ENCODE peak calls at places on chromosomes 1 and 21, in five cellular contexts. G is epithelial cell of esophagus; E is heart right ventricle; H is dorsolateral prefrontal cortex; Y is CD4-positive, alpha-beta T cell. O is an unnamed sample.

GRCh38 chr21:45266518-45267389 is 20.9 kb downstream of the POFUT2 start:
- DNase-seq in G (no peak), E (no peak), H (no peak), Y (peak; percentile 31), O (peak; percentile 71)

GRCh38 chr1:77282866-77283539 is 1.2 kb downstream of the AK5 start:
- DNase-seq in G (no peak), E (no peak), H (peak; percentile 16), Y (peak; percentile 3), O (no peak)

GRCh38 chr1:5975133-5975880 is 16.9 kb downstream of the NPHP4 start:
- DNase-seq in G (peak; percentile 63), E (no peak), H (peak; percentile 83), Y (peak; percentile 35), O (no peak)

GRCh38 chr1:206931709-206932108 is 10.0 kb upstream of the FCMR start:
- DNase-seq in G (no peak), E (no peak), H (no peak), Y (no peak), O (no peak)

GRCh38 chr1:228453614-228454013 is 33.6 kb upstream of the RNF187 start:
- DNase-seq in G (no peak), E (no peak), H (no peak), Y (no peak), O (no peak)

GRCh38 chr21:38289697-38290096 is 32.9 kb downstream of the KCNJ15 start:
- DNase-seq in G (peak; percentile 99), E (no peak), H (no peak), Y (no peak), O (peak; percentile 90)

GRCh38 chr1:8460784-8461183 is 142.9 kb downstream of the SLC45A1 start:
- DNase-seq in G (no peak), E (no peak), H (no peak), Y (no peak), O (no peak)

GRCh38 chr1:30191154-30191702 is 532.2 kb downstream of the MATN1 start:
- DNase-seq in G (peak; percentile 1), E (no peak), H (no peak), Y (peak; percentile 14), O (peak; percentile 65)

GRCh38 chr1:102183711-102184110 is 187.0 kb upstream of the OLFM3 start:
- DNase-seq in G (no peak), E (no peak), H (no peak), Y (no peak), O (no peak)

GRCh38 chr1:208997726-208998312 is 585.7 kb upstream of the CAMK1G start:
- DNase-seq in G (peak; percentile 47), E (no peak), H (no peak), Y (no peak), O (no peak)

GRCh38 chr1:25122747-25123146 is 109.6 kb downstream of the SYF2 start:
- DNase-seq in G (no peak), E (peak; percentile 20), H (no peak), Y (no peak), O (no peak)

GRCh38 chr1:203534526-203534925 is 40.6 kb downstream of the OPTC start:
- DNase-seq in G (peak; percentile 99), E (no peak), H (no peak), Y (no peak), O (no peak)

GRCh38 chr1:209534496-209535250 is 48.8 kb upstream of the CAMK1G start:
- DNase-seq in G (no peak), E (no peak), H (no peak), Y (no peak), O (no peak)

GRCh38 chr1:184672013-184672726 is 82.5 kb downstream of the EDEM3 start:
- DNase-seq in G (no peak), E (no peak), H (peak; percentile 36), Y (no peak), O (no peak)

GRCh38 chr1:153260473-153260979 is 1.0 kb downstream of the LORICRIN start:
- DNase-seq in G (no peak), E (no peak), H (peak; percentile 19), Y (peak; percentile 5), O (no peak)

GRCh38 chr1:219990782-219991510 is 55.4 kb downstream of the EPRS1 start:
- DNase-seq in G (peak; percentile 33), E (no peak), H (no peak), Y (no peak), O (no peak)

GRCh38 chr1:19307804-19308508 is 4.0 kb downstream of the AKR7A2 start:
- DNase-seq in G (no peak), E (no peak), H (no peak), Y (no peak), O (no peak)

GRCh38 chr1:192489748-192490147 is 85.8 kb upstream of the RGS1 start:
- DNase-seq in G (peak; percentile 95), E (peak; percentile 64), H (no peak), Y (no peak), O (peak; percentile 88)

GRCh38 chr1:32962248-32962896 is 2.2 kb downstream of the RNF19B start:
- DNase-seq in G (no peak), E (no peak), H (no peak), Y (no peak), O (no peak)

GRCh38 chr1:94039871-94040569 is 80.9 kb downstream of the ABCA4 start:
- DNase-seq in G (no peak), E (no peak), H (no peak), Y (no peak), O (no peak)
- TF ChIP-seq CTCF in G (no peak), E (peak; percentile 8), H (no peak), Y (peak; percentile 44), O (peak; percentile 21)

GRCh38 chr1:161159087-161159914 is at the start of gene USP21:
- DNase-seq in G (peak; percentile 90), E (peak; percentile 95), H (peak; percentile 92), Y (peak; percentile 92), O (peak; percentile 98)
- TF ChIP-seq CTCF in G (peak; percentile 63), E (peak; percentile 42), H (peak; percentile 14), Y (no peak), O (peak; percentile 19)

DNA sequence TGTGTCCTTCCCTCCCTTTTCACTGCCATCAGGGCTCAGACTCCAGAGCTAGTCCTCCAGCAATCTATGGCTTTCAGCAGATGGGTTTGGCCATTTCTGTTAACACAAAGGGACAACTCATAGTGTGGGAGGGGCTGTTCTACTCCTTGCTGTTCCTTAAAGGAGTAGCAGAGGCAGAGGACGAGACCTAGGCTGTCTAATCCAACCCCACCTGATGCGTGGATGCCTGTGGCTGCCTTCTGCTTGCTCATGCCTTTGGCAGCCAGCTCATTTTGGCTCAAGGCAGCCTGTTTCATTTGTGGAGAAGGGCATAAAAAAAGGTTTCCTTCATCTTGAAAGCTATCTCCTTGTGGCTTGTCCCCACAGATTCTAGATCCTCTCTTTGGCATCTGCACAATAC is 27.0 kb downstream of the MFSD2A start:
- DNase-seq in G (peak; percentile 97), E (no peak), H (no peak), Y (no peak), O (no peak)
- TF ChIP-seq CTCF in G (no peak), E (no peak), H (no peak), Y (no peak), O (no peak)

GRCh38 chr1:224521904-224522734 is 87.5 kb upstream of the WDR26 start:
- DNase-seq in G (peak; percentile 41), E (no peak), H (no peak), Y (no peak), O (no peak)
- TF ChIP-seq CTCF in G (peak; percentile 38), E (no peak), H (no peak), Y (no peak), O (no peak)

GRCh38 chr1:156948708-156949107 is 28.3 kb downstream of the LRRC71 start:
- DNase-seq in G (no peak), E (no peak), H (no peak), Y (no peak), O (no peak)
- TF ChIP-seq CTCF in G (no peak), E (no peak), H (no peak), Y (no peak), O (no peak)

GRCh38 chr1:13935336-13935735 is 235.3 kb downstream of the PRDM2 start:
- DNase-seq in G (no peak), E (no peak), H (no peak), Y (no peak), O (no peak)
- TF ChIP-seq CTCF in G (no peak), E (no peak), H (no peak), Y (no peak), O (no peak)

DNA sequence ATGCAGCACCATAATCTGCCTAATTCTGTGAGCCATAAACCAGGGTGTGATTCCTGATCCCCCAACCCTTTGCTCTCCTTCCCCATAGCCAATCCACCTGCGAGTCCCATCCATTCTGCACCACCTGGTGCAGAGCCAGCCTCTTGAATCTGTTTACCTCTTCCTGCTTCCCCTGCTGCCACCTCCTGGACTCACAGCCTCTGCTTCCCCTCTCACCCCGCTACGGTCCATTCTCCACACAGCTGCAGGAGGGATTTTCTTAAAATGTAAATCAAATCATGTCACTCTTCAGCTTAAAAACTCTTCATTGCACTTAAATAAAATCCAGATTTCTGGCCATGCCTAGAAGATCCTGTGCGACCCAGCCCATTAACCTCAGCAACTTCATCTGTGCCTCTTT is 186.7 kb downstream of the FOXD2 start:
- DNase-seq in G (peak; percentile 26), E (peak; percentile 2), H (no peak), Y (no peak), O (peak; percentile 42)
- TF ChIP-seq CTCF in G (peak; percentile 37), E (no peak), H (no peak), Y (no peak), O (peak; percentile 20)

O was measured in osteocyte.